ENCODE peak calls at places on chromosomes 5 and 9, in seven cellular contexts. Q is brain microvascular endothelial cell; V is heart left ventricle; X is heart right ventricle; D is CD8-positive, alpha-beta T cell; I is H1; W is Panc1. M is an unnamed sample.
A peak's percentile ranks its signal among the peaks of the same experiment; 100 is the strongest.

GRCh38 chr9:114099523-114100270 is 605 bp upstream of the KIF12 start:
- DNase-seq in W (no peak), X (no peak), Q (no peak), I (no peak), D (no peak), V (no peak), M (no peak)

GRCh38 chr9:3506164-3506563 is 19.6 kb downstream of the RFX3 start:
- DNase-seq in D (no peak), Q (no peak), X (no peak), V (no peak), I (no peak), W (no peak), M (no peak)

GRCh38 chr9:124855944-124856773 is 2.9 kb downstream of the WDR38 start:
- DNase-seq in X (no peak), Q (no peak), D (no peak), W (no peak), I (peak; percentile 84), V (no peak), M (no peak)

GRCh38 chr5:34494111-34494755 is 161.9 kb upstream of the RAI14 start:
- DNase-seq in X (no peak), Q (peak; percentile 67), I (peak; percentile 27), D (no peak), W (no peak), V (no peak), M (no peak)

GRCh38 chr5:137808503-137809135 is 54.5 kb upstream of the HNRNPA0 start:
- DNase-seq in W (no peak), Q (peak; percentile 13), I (no peak), V (peak; percentile 49), X (peak; percentile 35), D (no peak), M (no peak)

GRCh38 chr5:176365663-176366574 is 632 bp downstream of the ARL10 start:
- DNase-seq in I (peak; percentile 81), V (peak; percentile 78), Q (no peak), X (peak; percentile 59), W (no peak), D (peak; percentile 24), M (no peak)

GRCh38 chr5:136769093-136769492 is 403.7 kb upstream of the TRPC7 start:
- DNase-seq in X (no peak), D (no peak), Q (no peak), V (no peak), W (no peak), I (no peak), M (no peak)

GRCh38 chr9:37262410-37262809 is 142.0 kb downstream of the ZCCHC7 start:
- DNase-seq in X (no peak), I (no peak), W (no peak), V (no peak), Q (peak; percentile 25), D (no peak), M (no peak)

GRCh38 chr5:141409598-141410306 is 1.9 kb downstream of the PCDHGB6 start:
- DNase-seq in V (no peak), D (no peak), W (no peak), X (no peak), Q (no peak), I (no peak), M (no peak)

GRCh38 chr5:173618927-173619519 is 2.6 kb upstream of the BOD1 start:
- DNase-seq in V (no peak), I (no peak), D (peak; percentile 46), X (no peak), W (peak; percentile 61), Q (peak; percentile 49), M (no peak)

GRCh38 chr5:145101246-145101645 is 733.9 kb downstream of the PRELID2 start:
- DNase-seq in X (no peak), D (no peak), V (no peak), W (no peak), I (no peak), Q (no peak), M (no peak)

GRCh38 chr5:148352696-148353095 is 17.3 kb downstream of the SPINK9 start:
- DNase-seq in I (no peak), W (no peak), V (no peak), D (no peak), Q (no peak), X (no peak), M (no peak)

GRCh38 chr5:120096413-120096812 is 367.7 kb upstream of the PRR16 start:
- DNase-seq in I (no peak), D (no peak), W (no peak), Q (peak; percentile 13), X (no peak), V (no peak), M (peak; percentile 1)

GRCh38 chr5:74643160-74643562 is 2.6 kb upstream of the ENC1 start:
- DNase-seq in V (no peak), X (no peak), D (no peak), W (peak; percentile 52), Q (peak; percentile 95), I (no peak), M (peak; percentile 78)

GRCh38 chr9:87059740-87060139 is 112.4 kb upstream of the GAS1 start:
- DNase-seq in V (no peak), X (no peak), D (no peak), Q (no peak), I (no peak), W (no peak), M (no peak)

GRCh38 chr9:112624711-112625707 is 92.9 kb downstream of the INIP start:
- DNase-seq in V (no peak), X (no peak), Q (no peak), W (no peak), I (no peak), D (no peak), M (no peak)

GRCh38 chr9:71136696-71137095 is 15.3 kb upstream of the TRPM3 start:
- DNase-seq in I (no peak), X (no peak), D (no peak), V (no peak), W (no peak), Q (no peak), M (no peak)

GRCh38 chr9:7320139-7320538 is 479.4 kb downstream of the DMAC1 start:
- DNase-seq in W (peak; percentile 30), V (no peak), Q (peak; percentile 78), D (no peak), I (no peak), X (no peak), M (peak; percentile 90)

GRCh38 chr5:310941-311434 is 10.5 kb upstream of the AHRR start:
- DNase-seq in W (no peak), X (no peak), D (no peak), Q (peak; percentile 46), V (no peak), I (no peak), M (no peak)

GRCh38 chr5:149938272-149938671 is 6.3 kb downstream of the PDE6A start:
- DNase-seq in I (no peak), W (peak; percentile 97), Q (peak; percentile 88), X (peak; percentile 64), D (no peak), V (peak; percentile 77), M (no peak)

GRCh38 chr9:131019387-131020239 is 10.6 kb downstream of the LAMC3 start:
- DNase-seq in W (no peak), I (no peak), Q (no peak), V (peak; percentile 40), D (no peak), X (no peak), M (peak; percentile 63)

GRCh38 chr9:83622433-83622813 is 520 bp upstream of the IDNK start:
- DNase-seq in I (no peak), V (no peak), W (no peak), Q (no peak), D (no peak), X (no peak), M (no peak)

GRCh38 chr5:1344975-1345838 is at the start of gene CLPTM1L:
- DNase-seq in I (peak; percentile 91), Q (peak; percentile 59), W (peak; percentile 24), D (peak; percentile 88), V (peak; percentile 93), X (peak; percentile 89), M (peak; percentile 20)
- TF ChIP-seq CTCF in I (no peak), Q (no peak), W (no peak), D (no peak), V (no peak), X (no peak), M (no peak)

DNA sequence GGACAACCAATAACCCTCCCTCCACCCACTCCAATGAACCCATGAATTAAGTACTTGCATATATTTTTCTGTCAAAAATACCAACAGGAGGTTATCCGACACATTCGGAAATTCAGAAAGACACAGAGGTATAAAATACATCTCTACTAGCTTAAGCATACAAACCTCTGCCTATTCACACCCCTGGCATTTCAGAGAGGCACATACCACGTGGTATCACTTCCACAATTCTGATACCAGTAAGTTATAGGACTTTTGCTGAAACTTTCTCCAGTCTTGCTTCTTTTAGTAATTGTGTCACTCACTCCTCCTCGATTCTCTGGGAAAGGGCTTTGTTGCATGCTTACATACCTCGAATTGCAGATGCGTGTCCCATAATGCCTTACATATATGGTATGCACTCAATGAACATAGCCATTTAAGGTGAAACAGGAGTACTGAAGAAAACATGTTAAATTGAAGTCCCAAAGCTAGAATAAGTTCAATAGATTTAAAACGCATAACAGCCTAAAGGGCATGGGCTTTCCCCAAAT is 58.1 kb downstream of the TLE1 start:
- DNase-seq in V (no peak), Q (no peak), I (no peak), W (no peak), X (no peak), D (no peak), M (no peak)
- H3K27me3 ChIP-seq in V (no peaks in the 10 kb centered on the region), Q (no peaks in the 10 kb centered on the region), I (no peaks in the 10 kb centered on the region), W (no peaks in the 10 kb centered on the region), X (no peaks in the 10 kb centered on the region), D (no peaks in the 10 kb centered on the region), M (no peaks in the 10 kb centered on the region)

DNA sequence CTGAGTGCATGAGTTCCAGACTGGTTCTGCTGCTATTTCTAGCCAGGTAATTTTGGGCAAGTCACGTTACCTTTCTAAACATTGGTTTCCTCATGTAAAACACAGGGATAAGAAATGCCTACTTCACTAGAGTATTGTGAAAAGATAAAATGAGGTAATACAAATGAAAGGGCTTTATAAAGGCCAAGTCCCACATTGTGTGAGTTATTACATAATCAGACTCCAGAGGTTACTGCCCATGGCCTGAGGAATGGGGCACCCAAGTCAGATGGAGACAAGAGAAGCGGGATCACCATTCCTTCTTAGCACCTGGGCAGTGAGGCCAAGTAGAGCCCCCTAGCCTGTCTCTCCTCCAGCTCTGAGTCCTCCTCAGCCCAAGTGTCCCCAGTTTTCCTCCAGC is 7.5 kb downstream of the HBEGF start:
- DNase-seq in Q (no peak), V (no peak), W (no peak), D (no peak), X (no peak), I (no peak), M (no peak)
- H3K4me3 ChIP-seq in Q (no peak overlapping the region), V (no peak overlapping the region), W (no peak overlapping the region), D (no peak overlapping the region), X (no peak overlapping the region), I (no peak overlapping the region), M (no peak overlapping the region)

DNA sequence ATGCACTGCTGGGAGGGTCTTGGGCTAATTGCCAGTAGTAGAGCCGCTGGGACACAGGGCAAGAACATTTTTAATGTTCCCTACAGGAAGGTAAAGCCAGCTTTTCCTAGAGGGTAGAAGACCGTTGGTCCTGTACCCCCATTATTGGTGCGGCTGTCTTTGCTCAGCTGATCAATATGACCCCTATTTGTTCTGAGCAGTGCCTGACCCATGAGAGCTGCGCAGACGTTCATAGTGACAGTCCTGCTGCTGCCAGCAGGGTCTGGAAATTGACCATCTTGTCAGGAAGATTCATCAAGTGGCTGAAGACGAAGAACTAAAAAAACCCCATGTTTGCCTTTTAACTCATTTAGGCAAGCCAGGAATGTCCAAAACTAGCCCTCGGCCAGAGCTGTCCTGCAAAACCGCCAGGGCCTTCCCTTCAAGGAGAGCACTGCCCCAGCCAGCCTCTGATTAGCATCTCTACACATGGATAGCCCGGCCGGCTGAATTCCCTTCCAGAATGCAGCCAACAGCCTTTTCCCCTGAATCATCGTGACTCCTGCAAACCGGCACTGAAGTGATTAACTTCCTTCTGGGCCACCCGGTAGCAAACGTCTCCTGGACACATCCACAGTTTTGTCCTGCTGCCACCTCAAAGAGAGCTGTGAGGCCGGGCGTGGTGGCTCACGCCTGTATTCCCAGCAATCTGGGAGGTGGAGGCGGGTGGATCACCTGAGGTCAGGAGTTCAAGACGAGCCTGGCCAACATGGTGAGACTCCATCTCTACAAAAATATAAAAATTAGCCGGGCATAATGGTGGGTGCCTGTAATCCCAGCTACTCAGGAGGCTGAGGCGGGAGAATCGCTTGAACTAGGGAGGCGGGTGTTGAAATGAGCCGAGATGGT is 20.9 kb upstream of the EEIG1 start:
- DNase-seq in I (peak; percentile 62), D (no peak), X (no peak), Q (peak; percentile 78), V (no peak), W (no peak), M (peak; percentile 74)
- TF ChIP-seq CTCF in I (no peak), D (no peak), X (no peak), Q (no peak), V (no peak), W (no peak), M (no peak)